ENCODE peak calls at places on chromosomes 2 and 18, in nine cellular contexts. S, B, T, E, C, D, X, K and U are unnamed samples.
A peak's percentile ranks its signal among the peaks of the same experiment; 100 is the strongest.

GRCh38 chr2:183253441-183254130 is 129.3 kb downstream of the NUP35 start:
- DNase-seq in E (no peak), X (no peak), D (no peak), B (no peak), T (no peak), K (no peak), C (no peak), S (no peak), U (no peak)

GRCh38 chr2:136225950-136226835 is 108.2 kb upstream of the CXCR4 start:
- DNase-seq in D (peak; percentile 23), K (no peak), X (no peak), E (no peak), C (no peak), S (no peak), B (no peak), T (no peak), U (no peak)

GRCh38 chr2:12251121-12251520 is 465.6 kb upstream of the TRIB2 start:
- DNase-seq in T (no peak), K (no peak), E (no peak), C (no peak), S (no peak), X (no peak), D (no peak), B (no peak), U (no peak)

GRCh38 chr2:83686863-83687262 is 772.2 kb downstream of the SUCLG1 start:
- DNase-seq in T (no peak), C (no peak), K (no peak), D (no peak), S (no peak), X (no peak), B (peak; percentile 55), E (no peak), U (no peak)

GRCh38 chr2:197705912-197706838 is 1.0 kb downstream of the MARS2 start:
- DNase-seq in K (no peak), D (no peak), S (no peak), E (peak; percentile 22), T (no peak), X (peak; percentile 8), C (no peak), B (peak; percentile 59), U (no peak)

GRCh38 chr2:185381631-185382030 is 357.0 kb upstream of the FSIP2 start:
- DNase-seq in C (no peak), E (no peak), T (no peak), S (no peak), B (no peak), D (no peak), K (no peak), X (no peak), U (no peak)

GRCh38 chr2:75571730-75572430 is 11.1 kb upstream of the EVA1A start:
- DNase-seq in S (no peak), E (no peak), D (no peak), T (no peak), C (peak; percentile 11), X (no peak), K (no peak), B (peak; percentile 78), U (no peak)

GRCh38 chr2:237581751-237582746 is 8.5 kb downstream of the RAB17 start:
- DNase-seq in T (no peak), S (no peak), C (no peak), K (no peak), E (peak; percentile 93), B (peak; percentile 73), X (peak; percentile 72), D (no peak), U (peak; percentile 83)

GRCh38 chr18:54964741-54965140 is 5.5 kb upstream of the CCDC68 start:
- DNase-seq in B (no peak), S (no peak), K (no peak), X (no peak), T (no peak), C (no peak), D (no peak), E (no peak), U (no peak)

GRCh38 chr2:66813525-66813924 is 378.6 kb downstream of the MEIS1 start:
- DNase-seq in T (no peak), S (no peak), K (no peak), X (no peak), E (no peak), C (no peak), B (peak; percentile 31), D (no peak), U (no peak)

GRCh38 chr2:154143105-154143504 is 271.4 kb downstream of the GALNT13 start:
- DNase-seq in X (no peak), T (no peak), C (no peak), S (no peak), D (peak; percentile 33), K (no peak), E (no peak), B (peak; percentile 2), U (no peak)

GRCh38 chr2:242015366-242016065 is 146.0 kb downstream of the RTP5 start:
- DNase-seq in D (no peak), X (peak; percentile 1), K (no peak), T (no peak), E (no peak), B (no peak), S (no peak), C (no peak), U (no peak)

GRCh38 chr2:156589381-156590079 is 153.4 kb downstream of the GPD2 start:
- DNase-seq in S (peak; percentile 15), C (no peak), B (peak; percentile 72), T (no peak), D (peak; percentile 63), X (peak; percentile 48), K (peak; percentile 11), E (peak; percentile 18), U (peak; percentile 11)

GRCh38 chr2:48504647-48505327 is 25.2 kb upstream of the STON1 start:
- DNase-seq in K (peak; percentile 26), D (no peak), B (peak; percentile 73), S (no peak), X (no peak), E (no peak), C (no peak), T (no peak), U (no peak)

GRCh38 chr2:237299897-237300296 is 114.1 kb downstream of the COL6A3 start:
- DNase-seq in K (peak; percentile 95), D (no peak), B (peak; percentile 94), E (peak; percentile 61), X (no peak), S (no peak), T (no peak), C (peak; percentile 84), U (no peak)

GRCh38 chr2:110216199-110216598 is 3.9 kb upstream of the MTLN start:
- DNase-seq in X (no peak), T (no peak), E (no peak), S (no peak), K (no peak), B (no peak), D (no peak), C (no peak), U (no peak)
- H3K27ac ChIP-seq in X (no peak overlapping the region), T (no peak overlapping the region), E (no peak overlapping the region), S (no peak overlapping the region), K (no peak overlapping the region), B (no peak overlapping the region), D (no peak overlapping the region), C (no peak overlapping the region), U (no peak overlapping the region)

GRCh38 chr2:148483675-148484074 is 160.9 kb upstream of the EPC2 start:
- DNase-seq in D (no peak), E (no peak), S (no peak), K (no peak), X (no peak), C (no peak), B (no peak), T (no peak), U (no peak)

GRCh38 chr2:148487439-148487838 is 157.1 kb upstream of the EPC2 start:
- DNase-seq in E (no peak), S (no peak), T (no peak), D (no peak), C (peak; percentile 51), B (no peak), K (no peak), X (no peak), U (no peak)

GRCh38 chr2:148490840-148491439 is 153.6 kb upstream of the EPC2 start:
- DNase-seq in B (no peak), E (no peak), C (no peak), S (no peak), X (no peak), D (no peak), K (no peak), T (no peak), U (no peak)

DNA sequence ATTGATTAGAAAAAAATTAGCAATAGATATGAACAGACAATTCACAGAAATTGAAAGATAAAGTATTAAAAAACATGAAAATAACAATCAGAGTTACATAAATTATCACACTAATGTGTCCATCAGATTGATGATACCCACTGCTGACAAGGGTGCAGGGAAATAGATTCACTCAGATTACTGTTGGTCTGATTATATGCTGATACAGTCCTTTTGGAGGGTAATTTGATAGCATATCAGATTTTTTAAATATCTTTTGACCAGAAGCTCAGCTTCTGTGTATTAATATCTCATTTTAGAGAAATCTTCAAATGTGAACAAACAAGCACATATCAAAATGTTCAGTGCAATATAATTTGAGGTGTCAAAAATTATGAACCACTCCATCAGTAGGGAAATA is 157.9 kb upstream of the EPC2 start:
- DNase-seq in E (no peak), D (no peak), K (no peak), C (no peak), B (no peak), X (no peak), S (no peak), T (no peak), U (no peak)
- H3K27ac ChIP-seq in E (no peak overlapping the region), D (no peak overlapping the region), K (no peak overlapping the region), C (no peak overlapping the region), B (no peak overlapping the region), X (no peak overlapping the region), S (no peak overlapping the region), T (no peak overlapping the region), U (no peak overlapping the region)

GRCh38 chr2:9258953-9259399 is 52.4 kb downstream of the ASAP2 start:
- DNase-seq in K (no peak), S (no peak), D (no peak), C (no peak), X (no peak), E (no peak), B (peak; percentile 34), T (no peak), U (no peak)

GRCh38 chr2:9260411-9261037 is 53.9 kb downstream of the ASAP2 start:
- DNase-seq in E (no peak), K (no peak), C (no peak), B (no peak), T (no peak), X (no peak), D (no peak), S (no peak), U (no peak)

GRCh38 chr2:9262671-9263171 is 56.1 kb downstream of the ASAP2 start:
- DNase-seq in S (no peak), C (no peak), K (no peak), X (no peak), E (peak; percentile 26), B (peak; percentile 19), D (no peak), T (no peak), U (no peak)

GRCh38 chr2:9263388-9263787 is 56.8 kb downstream of the ASAP2 start:
- DNase-seq in T (no peak), S (no peak), E (peak; percentile 32), X (no peak), K (no peak), B (peak; percentile 54), D (no peak), C (no peak), U (no peak)

GRCh38 chr2:9261231-9261883 is 54.7 kb downstream of the ASAP2 start:
- DNase-seq in B (peak; percentile 77), X (no peak), K (no peak), C (no peak), D (no peak), T (no peak), S (no peak), E (no peak), U (no peak)
- H3K27ac ChIP-seq in B (peak overlapping the region; percentile 76), X (no peak overlapping the region), K (no peak overlapping the region), C (peak overlapping the region; percentile 31), D (no peak overlapping the region), T (no peak overlapping the region), S (peak overlapping the region; percentile 61), E (peak overlapping the region; percentile 81), U (peak overlapping the region; percentile 33)

GRCh38 chr2:44948565-44949328 is 7.2 kb downstream of the SIX3 start:
- DNase-seq in E (no peak), X (no peak), D (no peak), B (no peak), C (no peak), T (no peak), K (no peak), S (no peak), U (no peak)
- H3K27ac ChIP-seq in E (no peak overlapping the region), X (no peak overlapping the region), D (no peak overlapping the region), B (no peak overlapping the region), C (no peak overlapping the region), T (no peak overlapping the region), K (no peak overlapping the region), S (no peak overlapping the region), U (no peak overlapping the region)